ENCODE peak calls at places on chromosomes 7 and 10, in eight cellular contexts. P, Z, E, D, I, V, R and W are unnamed samples.

GRCh38 chr7:6398943-6399342 is 48.8 kb downstream of the DAGLB start:
- DNase-seq in P (no peak), Z (peak), E (no peak), D (no peak), I (no peak), V (no peak), R (no peak), W (no peak)

GRCh38 chr10:121084029-121084674 is 233.0 kb downstream of the WDR11 start:
- DNase-seq in P (no peak), Z (no peak), E (no peak), D (no peak), I (no peak), V (no peak), R (no peak), W (no peak)

GRCh38 chr7:70660154-70660818 is 471.7 kb upstream of the GALNT17 start:
- DNase-seq in P (no peak), Z (no peak), E (no peak), D (no peak), I (no peak), V (no peak), R (no peak), W (peak)

GRCh38 chr7:50531401-50531906 is 33.8 kb downstream of the DDC start:
- DNase-seq in P (no peak), Z (peak), E (no peak), D (no peak), I (no peak), V (no peak), R (peak), W (no peak)

GRCh38 chr10:79443338-79444242 is 1.8 kb downstream of the ZCCHC24 start:
- DNase-seq in P (no peak), Z (no peak), E (no peak), D (peak), I (no peak), V (peak), R (no peak), W (no peak)

GRCh38 chr10:18659784-18660561 is 742 bp downstream of the ARL5B start:
- DNase-seq in P (peak), Z (no peak), E (no peak), D (peak), I (peak), V (peak), R (peak), W (no peak)

GRCh38 chr10:71068811-71069411 is 143.5 kb upstream of the UNC5B start:
- DNase-seq in P (no peak), Z (peak), E (no peak), D (peak), I (no peak), V (peak), R (peak), W (no peak)

GRCh38 chr10:42984761-42985325 is 92.0 kb upstream of the RET start:
- DNase-seq in P (no peak), Z (no peak), E (no peak), D (no peak), I (no peak), V (no peak), R (no peak), W (no peak)

GRCh38 chr7:157386979-157387800 is 50.4 kb downstream of the DNAJB6 start:
- DNase-seq in P (peak), Z (peak), E (peak), D (no peak), I (peak), V (peak), R (peak), W (peak)

GRCh38 chr10:119375574-119376265 is 166.8 kb downstream of the RGS10 start:
- DNase-seq in P (no peak), Z (no peak), E (no peak), D (no peak), I (no peak), V (peak), R (peak), W (no peak)

GRCh38 chr10:102540023-102540422 is 36.3 kb downstream of the SUFU start:
- DNase-seq in P (no peak), Z (no peak), E (no peak), D (peak), I (no peak), V (peak), R (no peak), W (no peak)

GRCh38 chr7:106345421-106346166 is 60.8 kb upstream of the NAMPT start:
- DNase-seq in P (no peak), Z (peak), E (no peak), D (no peak), I (no peak), V (peak), R (no peak), W (no peak)

GRCh38 chr7:141053626-141054025 is 20.2 kb upstream of the TMEM178B start:
- DNase-seq in P (no peak), Z (no peak), E (no peak), D (peak), I (no peak), V (no peak), R (no peak), W (no peak)

DNA sequence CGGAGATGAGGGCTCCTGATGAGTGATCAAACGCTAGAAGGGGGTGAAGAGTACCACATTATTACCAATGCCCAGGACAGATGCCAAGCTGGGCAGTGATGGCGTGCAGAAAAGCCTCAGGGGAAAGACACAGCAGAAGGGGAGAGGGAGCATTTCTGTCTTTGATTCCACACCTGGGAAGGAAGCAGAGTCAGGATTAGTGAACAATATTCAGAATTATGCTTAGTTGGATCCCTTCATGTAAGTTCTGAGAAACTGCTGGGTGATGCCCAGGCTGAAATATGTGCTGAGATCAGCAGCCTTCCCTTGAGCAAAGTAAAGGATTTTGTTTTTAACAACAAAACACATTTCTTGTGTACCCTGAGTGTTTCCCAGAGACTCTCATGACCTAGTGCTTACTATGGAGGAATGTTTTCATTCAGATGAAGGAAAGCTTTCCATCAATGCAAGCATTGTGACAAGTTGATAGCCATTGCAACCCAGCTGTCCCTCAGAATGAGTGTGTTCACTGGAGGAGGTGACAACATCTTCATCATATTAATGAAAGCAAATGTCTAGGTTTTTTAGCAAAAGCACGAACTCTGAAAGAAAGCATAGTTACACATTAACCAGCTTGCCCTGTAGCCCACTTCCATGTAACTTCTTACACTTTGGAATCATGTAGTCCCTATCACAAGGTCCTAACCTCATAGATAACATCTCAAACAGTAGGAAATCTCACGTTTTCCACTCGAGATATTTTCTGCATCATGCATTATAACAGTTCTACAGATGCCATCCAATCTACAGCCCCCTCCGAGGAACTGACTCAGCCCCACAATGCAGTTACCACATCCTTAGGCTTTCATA is 23.8 kb upstream of the AKR1C1 start:
- DNase-seq in P (no peak), Z (no peak), E (no peak), D (peak), I (no peak), V (no peak), R (no peak), W (no peak)
- H2AFZ ChIP-seq in P (no peak), Z (no peak), E (no peak), D (peak), I (no peak), V (no peak), R (no peak), W (no peak)

DNA sequence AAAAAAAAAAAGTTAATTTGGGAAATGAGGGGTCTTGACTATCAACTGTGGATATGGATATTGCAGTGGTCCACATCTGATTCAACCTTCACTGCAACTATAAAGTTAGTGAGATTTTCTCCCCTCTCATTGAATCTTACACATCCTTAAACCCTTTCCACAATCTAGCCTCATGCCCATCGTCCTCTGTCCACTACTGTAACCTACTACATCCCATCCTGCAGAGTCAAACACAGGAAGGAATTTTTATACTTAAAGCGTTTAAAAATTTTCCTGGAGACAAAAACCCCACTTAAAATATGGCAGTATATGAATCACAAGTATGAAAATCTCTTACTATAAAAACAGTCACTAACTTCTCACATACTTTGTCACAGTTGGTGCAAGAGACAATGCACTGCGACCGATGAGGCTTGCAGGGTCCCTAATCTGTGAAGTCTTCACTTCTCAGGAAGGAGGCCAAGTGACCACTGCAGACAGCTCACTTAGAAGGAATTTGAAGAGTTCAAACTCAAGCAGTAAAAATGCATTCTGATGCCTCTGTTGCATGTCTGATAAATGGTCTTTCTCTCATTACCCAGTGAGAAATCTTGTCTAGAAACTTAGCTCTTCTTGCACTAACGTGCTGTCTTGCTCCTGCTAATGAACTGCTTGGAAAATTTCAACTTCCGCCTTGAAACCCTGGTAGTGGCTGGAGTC is 50.3 kb upstream of the ST8SIA6 start:
- DNase-seq in P (no peak), Z (peak), E (no peak), D (peak), I (no peak), V (peak), R (no peak), W (no peak)
- H2AFZ ChIP-seq in P (no peak), Z (peak), E (no peak), D (peak), I (no peak), V (no peak), R (no peak), W (no peak)

DNA sequence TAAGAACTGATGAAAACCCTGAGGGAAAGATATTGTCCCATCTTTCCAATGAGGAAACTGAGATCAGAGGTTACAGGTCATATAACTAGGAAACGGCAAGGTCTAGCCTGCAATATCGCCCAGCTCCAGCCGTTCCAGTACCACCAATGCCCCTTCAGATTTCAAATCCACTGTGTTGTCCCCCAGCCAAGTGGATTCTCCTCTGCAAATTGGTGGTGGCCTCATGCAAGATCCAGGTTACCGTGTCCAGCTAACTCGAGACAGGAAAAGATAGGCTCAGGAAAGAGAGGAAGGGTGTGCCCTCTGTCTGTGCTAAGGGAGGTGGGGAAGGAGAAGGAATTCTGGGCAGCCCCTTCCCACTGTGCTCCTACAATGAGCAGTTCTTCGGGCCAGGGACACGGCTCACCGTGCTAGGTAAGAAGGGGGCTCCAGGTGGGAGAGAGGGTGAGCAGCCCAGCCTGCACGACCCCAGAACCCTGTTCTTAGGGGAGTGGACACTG is 25.3 kb downstream of the PRSS2 start:
- DNase-seq in P (no peak), Z (no peak), E (no peak), D (no peak), I (no peak), V (no peak), R (peak), W (peak)
- H2AFZ ChIP-seq in P (no peak), Z (peak), E (peak), D (no peak), I (no peak), V (no peak), R (peak), W (no peak)

DNA sequence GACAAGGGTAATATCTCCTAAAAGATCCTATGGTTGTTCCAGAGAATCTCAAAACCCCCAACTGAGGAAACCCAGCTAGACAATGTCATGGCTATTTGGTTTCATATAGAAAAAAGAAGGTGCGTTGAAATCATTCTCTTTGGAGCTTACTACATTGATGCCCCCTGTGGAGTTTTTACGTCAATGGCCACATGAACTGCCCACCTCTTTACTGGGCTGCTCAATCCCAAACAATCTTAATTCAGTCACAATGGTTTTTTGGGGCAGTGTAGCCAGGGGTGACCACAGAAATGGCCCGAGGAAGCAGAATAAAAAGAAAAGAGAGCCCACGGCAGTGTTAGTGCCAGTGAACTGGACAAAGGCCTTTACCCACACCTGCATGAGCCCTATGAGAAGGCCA is 7.8 kb downstream of the RBP4 start:
- DNase-seq in P (no peak), Z (no peak), E (no peak), D (no peak), I (no peak), V (no peak), R (no peak), W (no peak)
- H2AFZ ChIP-seq in P (no peak), Z (no peak), E (no peak), D (no peak), I (no peak), V (no peak), R (no peak), W (no peak)